ENCODE peak calls at places on chromosomes 7 and 10, in four cellular contexts. O is HepG2, B is GM12878, M is K562. W is an unnamed sample.

GRCh38 chr10:64033710-64034109 is 512.5 kb downstream of the REEP3 start:
- DNase-seq in B (no peak), O (no peak), M (no peak), W (no peak)

GRCh38 chr7:146146866-146147265 is 30.3 kb downstream of the CNTNAP2 start:
- DNase-seq in O (no peak), M (no peak), B (no peak), W (no peak)

GRCh38 chr7:116873619-116874018 is 11.2 kb downstream of the CAPZA2 start:
- DNase-seq in B (no peak), O (no peak), M (no peak), W (no peak)

GRCh38 chr10:130411496-130412070 is 275.4 kb downstream of the GLRX3 start:
- DNase-seq in O (no peak), M (no peak), B (no peak), W (no peak)

GRCh38 chr10:15201589-15202300 is 33.3 kb upstream of the NMT2 start:
- DNase-seq in B (no peak), M (no peak), O (no peak), W (no peak)

GRCh38 chr10:71837085-71837827 is 13.8 kb downstream of the PSAP start:
- DNase-seq in B (no peak), M (peak; percentile 70), O (peak; percentile 57), W (peak; percentile 65)

GRCh38 chr7:80053098-80053497 is 81.5 kb upstream of the GNAI1 start:
- DNase-seq in M (no peak), B (no peak), O (peak; percentile 3), W (no peak)

GRCh38 chr7:92973293-92973731 is 136.9 kb upstream of the CDK6 start:
- DNase-seq in O (no peak), B (no peak), M (no peak), W (no peak)

GRCh38 chr7:22413211-22413610 is 56.3 kb upstream of the RAPGEF5 start:
- DNase-seq in O (no peak), M (no peak), B (no peak), W (no peak)

GRCh38 chr7:24659505-24659904 is 86.3 kb downstream of the PALS2 start:
- DNase-seq in M (no peak), B (peak; percentile 27), O (no peak), W (no peak)

GRCh38 chr10:86107131-86107530 is 259.5 kb downstream of the GRID1 start:
- DNase-seq in O (no peak), M (no peak), B (no peak), W (no peak)

GRCh38 chr10:102583435-102584417 is 60.6 kb upstream of the TRIM8 start:
- DNase-seq in B (peak; percentile 51), O (peak; percentile 75), M (peak; percentile 88), W (peak; percentile 91)

GRCh38 chr7:142603870-142604448 is 145.3 kb upstream of the PRSS1 start:
- DNase-seq in O (peak; percentile 52), B (no peak), M (peak; percentile 75), W (peak; percentile 70)

GRCh38 chr7:116258734-116259133 is 48.4 kb downstream of the TES start:
- DNase-seq in O (peak; percentile 22), B (peak; percentile 23), M (peak; percentile 73), W (peak; percentile 41)

GRCh38 chr10:22252286-22252800 is 34.5 kb upstream of the EBLN1 start:
- DNase-seq in M (no peak), B (no peak), O (no peak), W (no peak)

GRCh38 chr10:90199098-90199497 is 497.7 kb downstream of the KIF20B start:
- DNase-seq in B (no peak), M (no peak), O (no peak), W (no peak)

GRCh38 chr10:17010363-17011145 is 119.1 kb downstream of the CUBN start:
- DNase-seq in M (no peak), O (no peak), B (no peak), W (no peak)

GRCh38 chr7:344608-344994 is 54.6 kb downstream of the FOXL3 start:
- DNase-seq in O (no peak), M (no peak), B (no peak), W (no peak)

GRCh38 chr7:25665346-25665745 is 437.1 kb upstream of the NPVF start:
- DNase-seq in M (no peak), B (no peak), O (no peak), W (no peak)

GRCh38 chr10:79442171-79443040 is 3.0 kb downstream of the ZCCHC24 start:
- DNase-seq in B (no peak), O (no peak), M (no peak), W (no peak)

GRCh38 chr7:40843338-40844026 is 708.7 kb downstream of the SUGCT start:
- DNase-seq in M (no peak), B (no peak), O (no peak), W (no peak)

GRCh38 chr10:119197921-119198320 is 9.4 kb upstream of the GRK5 start:
- DNase-seq in O (peak; percentile 69), B (no peak), M (no peak), W (no peak)

GRCh38 chr7:71637578-71637977 is 505.6 kb downstream of the GALNT17 start:
- DNase-seq in M (no peak), B (no peak), O (no peak), W (no peak)

GRCh38 chr10:24350111-24350921 is 141.4 kb downstream of the KIAA1217 start:
- DNase-seq in M (no peak), O (no peak), B (no peak), W (no peak)

GRCh38 chr10:109974509-109975191 is 33.1 kb upstream of the ADD3 start:
- DNase-seq in O (peak; percentile 93), M (no peak), B (no peak), W (no peak)

GRCh38 chr7:13987395-13987794 is 2.1 kb downstream of the ETV1 start:
- DNase-seq in M (no peak), B (no peak), O (no peak), W (no peak)

GRCh38 chr10:91340613-91341362 is 69.4 kb upstream of the HECTD2 start:
- DNase-seq in B (no peak), O (no peak), M (no peak), W (no peak)

GRCh38 chr7:154304740-154305679 is 252.8 kb downstream of the DPP6 start:
- DNase-seq in M (no peak), B (no peak), O (no peak), W (no peak)

GRCh38 chr10:101217450-101218281 is 11.6 kb downstream of the LBX1 start:
- DNase-seq in O (peak; percentile 35), M (peak; percentile 60), B (no peak), W (no peak)

GRCh38 chr7:78959471-78959870 is 494.0 kb downstream of the MAGI2 start:
- DNase-seq in B (no peak), M (no peak), O (no peak), W (no peak)

GRCh38 chr10:75681334-75681733 is 249.9 kb downstream of the LRMDA start:
- DNase-seq in M (no peak), B (no peak), O (no peak), W (no peak)

GRCh38 chr10:73742454-73742734 is 1.8 kb upstream of the SEC24C start:
- DNase-seq in M (peak; percentile 19), O (no peak), B (no peak), W (no peak)

GRCh38 chr10:29949411-29950011 is 109.9 kb downstream of the JCAD start:
- DNase-seq in B (no peak), O (no peak), M (no peak), W (no peak)

GRCh38 chr7:37332218-37333016 is 116.2 kb downstream of the ELMO1 start:
- DNase-seq in B (no peak), M (no peak), O (no peak), W (no peak)
- TF ChIP-seq SP1 in B (no peak), M (no peak), O (no peak), W (no peak)

GRCh38 chr10:96831200-96831866 is 765 bp upstream of the LCOR start:
- DNase-seq in M (no peak), B (no peak), O (no peak), W (no peak)

GRCh38 chr10:96828609-96829008 is 3.5 kb upstream of the LCOR start:
- DNase-seq in B (no peak), O (no peak), M (no peak), W (no peak)

GRCh38 chr10:96829029-96829773 is 2.9 kb upstream of the LCOR start:
- DNase-seq in B (no peak), O (no peak), M (peak; percentile 79), W (no peak)

GRCh38 chr10:96830511-96831199 is 1.4 kb upstream of the LCOR start:
- DNase-seq in B (peak; percentile 67), M (peak; percentile 84), O (peak; percentile 66), W (peak; percentile 47)

DNA sequence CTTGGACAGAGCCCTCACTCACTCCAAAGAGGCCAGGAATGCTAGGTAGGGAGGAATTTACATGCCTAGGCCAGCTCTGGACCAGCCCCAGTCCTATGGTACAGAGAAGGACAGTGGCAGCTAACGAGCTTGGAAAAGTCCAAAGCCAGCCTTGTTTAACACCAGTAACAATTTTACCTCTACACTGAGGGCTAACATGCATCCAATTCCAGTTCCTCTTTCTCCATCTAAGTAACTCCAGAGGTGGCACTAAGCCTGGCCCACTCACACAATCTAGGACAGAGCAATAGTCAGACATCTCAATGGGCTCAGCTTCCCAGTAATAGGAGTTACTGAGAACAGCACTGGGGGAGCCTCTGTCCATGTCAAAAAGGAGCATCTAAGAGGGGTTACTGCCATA is 5.7 kb upstream of the LCOR start:
- DNase-seq in B (no peak), M (no peak), O (no peak), W (no peak)
- TF ChIP-seq BHLHE40 in B (no peak), M (no peak), O (no peak), W (no peak)

GRCh38 chr10:51718804-51719291 is 19.5 kb upstream of the CSTF2T start:
- DNase-seq in M (no peak), O (no peak), B (no peak), W (no peak)
- TF ChIP-seq SP1 in M (no peak), O (no peak), B (no peak), W (no peak)

GRCh38 chr7:130741336-130741995 is 7.5 kb upstream of the KLF14 start:
- DNase-seq in O (no peak), B (no peak), M (no peak), W (no peak)
- TF ChIP-seq BHLHE40 in O (no peak), B (no peak), M (no peak), W (no peak)

GRCh38 chr7:156675721-156676120 is 35.1 kb downstream of the RNF32 start:
- DNase-seq in M (no peak), B (no peak), O (no peak), W (no peak)
- TF ChIP-seq SP1 in M (no peak), B (no peak), O (no peak), W (no peak)

GRCh38 chr10:132867801-132868644 is 74.3 kb downstream of the CFAP46 start:
- DNase-seq in B (no peak), M (no peak), O (no peak), W (no peak)
- TF ChIP-seq BHLHE40 in B (no peak), M (no peak), O (no peak), W (no peak)